ENCODE peak calls at places on chromosome 20, in eight cellular contexts. X, P, Z, Q, U, T, V and C are unnamed samples.

GRCh38 chr20:39861381-39861780 is 827.7 kb downstream of the MAFB start:
- DNase-seq in Z (no peak), P (no peak), X (no peak), Q (no peak), V (no peak), U (no peak), T (no peak), C (no peak)

GRCh38 chr20:50724851-50725721 is 6.3 kb upstream of the PARD6B start:
- DNase-seq in U (no peak), Q (no peak), P (peak), V (no peak), T (no peak), Z (peak), X (peak), C (peak)

GRCh38 chr20:18705490-18705889 is 108.1 kb upstream of the SCP2D1 start:
- DNase-seq in X (no peak), V (no peak), Z (no peak), Q (no peak), U (no peak), T (no peak), P (no peak), C (no peak)

GRCh38 chr20:63055575-63056235 is 48.9 kb upstream of the BHLHE23 start:
- DNase-seq in X (no peak), P (no peak), Z (peak), Q (no peak), T (no peak), V (no peak), U (no peak), C (no peak)

GRCh38 chr20:59231124-59231804 is 67.6 kb downstream of the ZNF831 start:
- DNase-seq in U (no peak), T (no peak), P (no peak), Q (no peak), X (no peak), V (no peak), Z (no peak), C (no peak)

GRCh38 chr20:48604936-48605335 is 222.9 kb downstream of the PREX1 start:
- DNase-seq in X (no peak), Q (no peak), U (no peak), V (no peak), Z (no peak), P (no peak), T (no peak), C (no peak)

GRCh38 chr20:44959082-44959895 is 908 bp downstream of the TOMM34 start:
- DNase-seq in T (no peak), P (no peak), Q (peak), U (no peak), Z (no peak), X (peak), V (peak), C (no peak)

GRCh38 chr20:46592580-46593362 is 42.3 kb upstream of the OCSTAMP start:
- DNase-seq in Q (no peak), U (no peak), P (no peak), Z (no peak), V (no peak), X (peak), T (no peak), C (no peak)

GRCh38 chr20:5844063-5844681 is 94.0 kb downstream of the SHLD1 start:
- DNase-seq in U (no peak), Q (peak), V (peak), T (no peak), Z (no peak), P (no peak), X (peak), C (no peak)

GRCh38 chr20:41800040-41800439 is 181.9 kb upstream of the CHD6 start:
- DNase-seq in T (no peak), X (no peak), Z (no peak), P (no peak), U (no peak), Q (no peak), V (no peak), C (no peak)

GRCh38 chr20:4006640-4007039 is 8.7 kb downstream of the RNF24 start:
- DNase-seq in P (peak), X (no peak), U (no peak), Z (no peak), V (no peak), T (no peak), Q (no peak), C (peak)

GRCh38 chr20:32792316-32792715 is 27.4 kb upstream of the MAPRE1 start:
- DNase-seq in V (peak), X (no peak), T (peak), Q (no peak), U (no peak), Z (peak), P (no peak), C (no peak)

GRCh38 chr20:14337400-14338171 is at the start of gene FLRT3:
- DNase-seq in Q (no peak), Z (peak), P (no peak), U (peak), V (no peak), T (no peak), X (peak), C (peak)

GRCh38 chr20:1227121-1227582 is 1.3 kb downstream of the RAD21L1 start:
- DNase-seq in Z (no peak), V (no peak), X (no peak), U (no peak), T (no peak), Q (no peak), P (no peak), C (no peak)

GRCh38 chr20:55678970-55679667 is 326.2 kb downstream of the CBLN4 start:
- DNase-seq in P (no peak), V (no peak), Z (no peak), T (no peak), U (no peak), Q (no peak), X (no peak), C (no peak)

GRCh38 chr20:8709627-8710026 is 359.3 kb upstream of the PLCB4 start:
- DNase-seq in Q (no peak), P (no peak), Z (no peak), V (no peak), T (no peak), X (no peak), U (no peak), C (no peak)

GRCh38 chr20:31587545-31588389 is 17.3 kb upstream of the ID1 start:
- DNase-seq in Q (no peak), X (no peak), Z (peak), P (no peak), T (no peak), U (no peak), V (no peak), C (no peak)

GRCh38 chr20:51935003-51935358 is 132.7 kb upstream of the SALL4 start:
- DNase-seq in U (no peak), P (no peak), Z (no peak), T (no peak), V (no peak), Q (no peak), X (no peak), C (no peak)

GRCh38 chr20:41098703-41099250 is 38.6 kb upstream of the PLCG1 start:
- DNase-seq in Q (no peak), T (no peak), V (no peak), P (no peak), U (no peak), Z (no peak), X (no peak), C (no peak)

GRCh38 chr20:21309678-21310467 is 6.7 kb downstream of the XRN2 start:
- DNase-seq in X (no peak), P (no peak), Z (no peak), Q (no peak), T (no peak), V (no peak), U (no peak), C (no peak)

GRCh38 chr20:49344140-49344539 is 66.3 kb upstream of the ZNFX1 start:
- DNase-seq in P (no peak), T (no peak), V (no peak), X (no peak), U (no peak), Q (no peak), Z (no peak), C (no peak)

GRCh38 chr20:13824459-13824858 is 39.6 kb downstream of the NDUFAF5 start:
- DNase-seq in T (no peak), Q (no peak), X (no peak), Z (no peak), V (no peak), P (no peak), U (no peak), C (no peak)

GRCh38 chr20:6811262-6811661 is 43.8 kb downstream of the BMP2 start:
- DNase-seq in X (no peak), P (no peak), T (no peak), V (no peak), Q (no peak), U (no peak), Z (no peak), C (no peak)

GRCh38 chr20:7113577-7114466 is 346.3 kb downstream of the BMP2 start:
- DNase-seq in T (no peak), Z (peak), X (peak), V (no peak), U (peak), Q (no peak), P (no peak), C (peak)

GRCh38 chr20:61698598-61698960 is 367.1 kb downstream of the TAF4 start:
- DNase-seq in U (no peak), Q (no peak), P (peak), X (no peak), Z (no peak), V (no peak), T (no peak), C (no peak)

GRCh38 chr20:59636791-59637370 is 32.5 kb downstream of the PHACTR3 start:
- DNase-seq in P (no peak), U (no peak), Z (peak), Q (no peak), V (no peak), T (no peak), X (no peak), C (no peak)